ENCODE peak calls at places on chromosomes 2 and 18, in nine cellular contexts. V is activated CD8-positive, alpha-beta memory T cell treated with anti-CD3 and anti-CD28 coated beads, Interleukin-2, amount 10 ng/mL, durations not matched to agents 7 days and 5 days; Z is fibroblast of mammary gland; H is T-cell; D is NCI-H1417; R is RPMI7951; G is fibroblast of the aortic adventitia; N is activated CD4-positive, alpha-beta T cell treated with anti-CD3 and anti-CD28 coated beads, Interleukin-2, amount 50 U/mL, for 48 hours; Y is OCI-LY7. K is an unnamed sample.

GRCh38 chr2:9658972-9659371 is 28.2 kb upstream of the YWHAQ start:
- DNase-seq in V (no peak), Z (peak), H (no peak), D (no peak), R (peak), G (no peak), N (no peak), Y (no peak), K (peak)

GRCh38 chr2:48356701-48357322 is 173.1 kb upstream of the STON1 start:
- DNase-seq in V (no peak), Z (no peak), H (no peak), D (no peak), R (peak), G (peak), N (no peak), Y (peak), K (peak)

GRCh38 chr18:23593720-23594119 is 7.4 kb upstream of the NPC1 start:
- DNase-seq in V (no peak), Z (peak), H (no peak), D (no peak), R (peak), G (peak), N (no peak), Y (no peak), K (peak)

GRCh38 chr2:101296314-101296809 is 12.1 kb downstream of the RNF149 start:
- DNase-seq in V (no peak), Z (peak), H (no peak), D (no peak), R (no peak), G (peak), N (no peak), Y (no peak), K (no peak)

GRCh38 chr2:138003411-138003810 is 39.1 kb downstream of the HNMT start:
- DNase-seq in V (no peak), Z (no peak), H (no peak), D (no peak), R (no peak), G (peak), N (no peak), Y (no peak), K (peak)

GRCh38 chr2:151654891-151655290 is 79.4 kb downstream of the NEB start:
- DNase-seq in V (no peak), Z (no peak), H (no peak), D (no peak), R (no peak), G (no peak), N (no peak), Y (no peak), K (no peak)

GRCh38 chr18:28584726-28585125 is 407.8 kb upstream of the CDH2 start:
- DNase-seq in V (no peak), Z (peak), H (no peak), D (no peak), R (peak), G (peak), N (no peak), Y (no peak), K (peak)

GRCh38 chr2:213121677-213122076 is 29.7 kb downstream of the IKZF2 start:
- DNase-seq in V (no peak), Z (no peak), H (no peak), D (no peak), R (no peak), G (no peak), N (no peak), Y (no peak), K (no peak)

GRCh38 chr2:120177011-120177621 is 46.1 kb downstream of the TMEM185B start:
- DNase-seq in V (peak), Z (no peak), H (peak), D (no peak), R (no peak), G (no peak), N (peak), Y (peak), K (no peak)

GRCh38 chr2:41717883-41718282 is 329.9 kb upstream of the PKDCC start:
- DNase-seq in V (no peak), Z (peak), H (no peak), D (peak), R (no peak), G (no peak), N (no peak), Y (no peak), K (no peak)

GRCh38 chr2:72681016-72681995 is 144.5 kb downstream of the EXOC6B start:
- DNase-seq in V (no peak), Z (no peak), H (no peak), D (no peak), R (no peak), G (peak), N (no peak), Y (no peak), K (peak)

GRCh38 chr2:10022464-10022863 is 20.9 kb upstream of the KLF11 start:
- DNase-seq in V (no peak), Z (no peak), H (no peak), D (no peak), R (no peak), G (no peak), N (no peak), Y (no peak), K (no peak)

GRCh38 chr2:26581266-26581990 is 59.7 kb downstream of the CIB4 start:
- DNase-seq in V (no peak), Z (no peak), H (no peak), D (no peak), R (no peak), G (no peak), N (no peak), Y (no peak), K (no peak)

GRCh38 chr2:68320118-68320641 is 431 bp upstream of the CNRIP1 start:
- DNase-seq in V (no peak), Z (no peak), H (no peak), D (peak), R (peak), G (peak), N (no peak), Y (no peak), K (peak)

GRCh38 chr2:42965196-42965595 is 172.8 kb upstream of the HAAO start:
- DNase-seq in V (no peak), Z (no peak), H (no peak), D (no peak), R (no peak), G (peak), N (no peak), Y (no peak), K (no peak)

GRCh38 chr2:172394008-172394407 is 33.4 kb upstream of the ITGA6 start:
- DNase-seq in V (no peak), Z (no peak), H (no peak), D (no peak), R (no peak), G (peak), N (no peak), Y (no peak), K (no peak)

GRCh38 chr2:146305164-146305563 is 1539.7 kb upstream of the ACVR2A start:
- DNase-seq in V (no peak), Z (no peak), H (no peak), D (no peak), R (no peak), G (no peak), N (no peak), Y (no peak), K (no peak)

GRCh38 chr18:8705280-8705940 is at the start of gene MTCL1:
- DNase-seq in V (no peak), Z (peak), H (no peak), D (peak), R (peak), G (peak), N (no peak), Y (peak), K (no peak)

GRCh38 chr2:9703085-9703641 is 72.4 kb upstream of the YWHAQ start:
- DNase-seq in V (peak), Z (peak), H (peak), D (no peak), R (peak), G (peak), N (peak), Y (no peak), K (peak)

GRCh38 chr2:200040251-200040650 is 84.9 kb downstream of the MAIP1 start:
- DNase-seq in V (no peak), Z (peak), H (no peak), D (no peak), R (no peak), G (peak), N (no peak), Y (no peak), K (peak)

K was measured in amniotic epithelial cell.